ENCODE peak calls at places on chromosomes 6 and 20, in six cellular contexts. W, Q, S, X, A and F are unnamed samples.

GRCh38 chr6:44012078-44012493 is 115.2 kb downstream of the MRPL14 start:
- DNase-seq in W (no peak), A (peak; percentile 66), Q (peak; percentile 99), X (peak; percentile 92), S (no peak), F (peak; percentile 99)

GRCh38 chr6:7671581-7671980 is 54.3 kb upstream of the BMP6 start:
- DNase-seq in W (no peak), S (no peak), X (peak; percentile 25), A (no peak), Q (peak; percentile 89), F (peak; percentile 77)

GRCh38 chr6:29831776-29832175 is 4.2 kb downstream of the HLA-G start:
- DNase-seq in Q (peak; percentile 5), S (no peak), A (no peak), X (no peak), W (no peak), F (no peak)

GRCh38 chr6:30781362-30781696 is 37.0 kb upstream of the IER3 start:
- DNase-seq in A (no peak), S (no peak), W (no peak), X (no peak), Q (no peak), F (no peak)

GRCh38 chr6:32936247-32937152 is 4.3 kb downstream of the HLA-DMB start:
- DNase-seq in A (no peak), W (no peak), S (no peak), X (no peak), Q (no peak), F (no peak)

GRCh38 chr20:41798926-41799502 is 180.8 kb upstream of the CHD6 start:
- DNase-seq in Q (no peak), W (peak; percentile 31), X (no peak), S (peak; percentile 42), A (no peak), F (no peak)

GRCh38 chr6:153976921-153977693 is 61.9 kb upstream of the OPRM1 start:
- DNase-seq in W (no peak), Q (peak; percentile 67), A (no peak), X (peak; percentile 10), S (no peak), F (no peak)

GRCh38 chr6:139443226-139444112 is 69.0 kb upstream of the CITED2 start:
- DNase-seq in S (no peak), X (peak; percentile 58), Q (peak; percentile 75), W (no peak), A (no peak), F (no peak)

GRCh38 chr6:141426400-141426980 is 706.2 kb upstream of the GJE1 start:
- DNase-seq in Q (peak; percentile 67), X (no peak), A (no peak), S (no peak), W (no peak), F (no peak)

GRCh38 chr20:22379472-22379871 is 204.9 kb downstream of the FOXA2 start:
- DNase-seq in Q (peak; percentile 35), X (no peak), A (peak; percentile 71), S (no peak), W (no peak), F (peak; percentile 46)

GRCh38 chr20:3074812-3075211 is 3.4 kb downstream of the OXT start:
- DNase-seq in W (no peak), Q (no peak), X (no peak), S (no peak), A (no peak), F (no peak)

GRCh38 chr6:180295-180694 is 112.0 kb upstream of the DUSP22 start:
- DNase-seq in Q (no peak), X (no peak), A (no peak), S (no peak), W (no peak), F (no peak)

GRCh38 chr20:60253471-60253870 is 295.2 kb downstream of the CDH26 start:
- DNase-seq in S (no peak), W (no peak), A (no peak), Q (no peak), X (no peak), F (no peak)

GRCh38 chr6:5866547-5867051 is 140.1 kb downstream of the NRN1 start:
- DNase-seq in X (peak; percentile 10), A (peak; percentile 22), W (no peak), S (no peak), Q (peak; percentile 63), F (peak; percentile 67)

GRCh38 chr20:24657211-24657610 is 187.8 kb downstream of the SYNDIG1 start:
- DNase-seq in X (no peak), S (no peak), A (peak; percentile 39), W (no peak), Q (no peak), F (peak; percentile 40)

GRCh38 chr20:24653306-24653705 is 183.9 kb downstream of the SYNDIG1 start:
- DNase-seq in S (no peak), W (no peak), Q (peak; percentile 32), X (peak; percentile 19), A (peak; percentile 78), F (no peak)

GRCh38 chr20:24656391-24656790 is 187.0 kb downstream of the SYNDIG1 start:
- DNase-seq in Q (no peak), W (no peak), X (no peak), A (no peak), S (no peak), F (no peak)

GRCh38 chr20:24651973-24652340 is 182.5 kb downstream of the SYNDIG1 start:
- DNase-seq in A (no peak), Q (no peak), W (no peak), S (no peak), X (no peak), F (no peak)

DNA sequence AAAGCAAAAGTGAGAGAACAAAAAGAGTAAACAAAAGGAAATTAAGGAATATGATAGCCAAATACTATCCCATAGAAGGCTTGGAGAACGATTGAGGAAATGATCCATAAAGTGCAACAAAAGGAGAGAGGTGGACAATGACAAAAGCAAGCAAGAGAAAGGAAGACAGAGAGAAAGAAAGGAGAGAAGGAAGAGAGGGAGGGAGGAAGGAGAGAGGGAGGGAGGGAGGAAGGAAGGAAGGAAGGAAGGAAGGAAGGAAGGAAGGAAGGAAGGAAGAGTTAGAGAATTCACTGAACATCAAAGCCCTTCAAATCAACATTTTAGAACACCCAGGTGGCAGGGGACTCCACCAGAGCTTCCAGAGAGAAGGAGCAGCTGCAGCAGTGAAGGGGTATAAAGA is 185.0 kb downstream of the SYNDIG1 start:
- DNase-seq in A (no peak), S (no peak), W (no peak), X (no peak), Q (no peak), F (no peak)
- TF ChIP-seq CTCF in A (no peak), S (no peak), W (no peak), X (no peak), Q (no peak), F (no peak)

GRCh38 chr20:13008761-13009681 is at the start of gene SPTLC3:
- DNase-seq in A (no peak), Q (peak; percentile 45), W (peak; percentile 46), S (peak; percentile 53), X (peak; percentile 64), F (peak; percentile 59)

GRCh38 chr20:13012886-13013285 is 4.1 kb downstream of the SPTLC3 start:
- DNase-seq in A (no peak), Q (no peak), S (peak; percentile 50), W (peak; percentile 69), X (no peak), F (no peak)

GRCh38 chr20:13007596-13007995 is 1.2 kb upstream of the SPTLC3 start:
- DNase-seq in A (no peak), W (no peak), S (no peak), X (no peak), Q (no peak), F (no peak)

GRCh38 chr20:13006825-13007224 is 1.9 kb upstream of the SPTLC3 start:
- DNase-seq in Q (peak; percentile 54), S (no peak), A (no peak), X (peak; percentile 76), W (no peak), F (peak; percentile 81)

GRCh38 chr20:13009682-13010406 is 1.1 kb downstream of the SPTLC3 start:
- DNase-seq in Q (peak; percentile 92), X (peak; percentile 94), A (no peak), W (no peak), S (no peak), F (peak; percentile 99)
- H3K4me3 ChIP-seq in Q (peak overlapping the region; percentile 55), X (peak overlapping the region; percentile 69), A (no peak overlapping the region), W (no peak overlapping the region), S (no peak overlapping the region), F (peak overlapping the region; percentile 70)

DNA sequence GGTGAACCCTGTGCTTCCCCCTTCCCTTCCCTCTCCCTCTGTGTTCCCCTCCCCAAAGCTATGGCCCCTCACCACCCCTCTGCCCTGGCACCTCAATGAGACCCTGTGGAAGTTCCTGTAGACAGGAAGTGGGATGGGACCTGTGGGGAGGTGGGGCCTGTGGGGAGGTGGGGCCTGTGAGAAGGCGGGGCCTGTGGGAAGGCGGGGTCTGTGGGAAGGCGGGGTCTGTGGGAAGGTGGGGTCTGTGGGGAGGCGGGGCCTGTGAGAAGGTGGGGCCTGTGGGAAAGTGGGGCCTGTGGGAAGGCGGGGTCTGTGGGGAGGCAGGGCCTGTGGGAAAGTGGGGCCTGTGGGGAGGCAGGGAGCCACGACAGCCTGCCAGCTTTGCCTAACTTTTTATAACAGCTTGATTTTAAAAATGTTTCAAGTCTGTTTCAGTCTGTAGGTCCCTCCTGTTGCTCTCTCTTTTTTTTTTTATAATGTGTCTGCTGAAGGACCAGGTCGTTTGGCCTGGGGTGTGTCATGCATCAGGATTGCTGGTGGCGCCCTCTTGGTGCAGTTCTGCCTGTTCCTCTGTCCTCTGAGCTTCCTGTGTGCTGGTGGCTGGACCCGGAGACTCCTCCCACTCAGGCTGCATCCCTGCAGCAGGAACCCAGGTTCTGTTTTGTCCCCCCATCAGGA is 70.5 kb upstream of the SLCO4A1 start:
- DNase-seq in S (peak; percentile 61), X (no peak), W (no peak), Q (no peak), A (peak; percentile 46), F (no peak)
- TF ChIP-seq CTCF in S (peak; percentile 23), X (no peak), W (peak; percentile 13), Q (no peak), A (no peak), F (no peak)

DNA sequence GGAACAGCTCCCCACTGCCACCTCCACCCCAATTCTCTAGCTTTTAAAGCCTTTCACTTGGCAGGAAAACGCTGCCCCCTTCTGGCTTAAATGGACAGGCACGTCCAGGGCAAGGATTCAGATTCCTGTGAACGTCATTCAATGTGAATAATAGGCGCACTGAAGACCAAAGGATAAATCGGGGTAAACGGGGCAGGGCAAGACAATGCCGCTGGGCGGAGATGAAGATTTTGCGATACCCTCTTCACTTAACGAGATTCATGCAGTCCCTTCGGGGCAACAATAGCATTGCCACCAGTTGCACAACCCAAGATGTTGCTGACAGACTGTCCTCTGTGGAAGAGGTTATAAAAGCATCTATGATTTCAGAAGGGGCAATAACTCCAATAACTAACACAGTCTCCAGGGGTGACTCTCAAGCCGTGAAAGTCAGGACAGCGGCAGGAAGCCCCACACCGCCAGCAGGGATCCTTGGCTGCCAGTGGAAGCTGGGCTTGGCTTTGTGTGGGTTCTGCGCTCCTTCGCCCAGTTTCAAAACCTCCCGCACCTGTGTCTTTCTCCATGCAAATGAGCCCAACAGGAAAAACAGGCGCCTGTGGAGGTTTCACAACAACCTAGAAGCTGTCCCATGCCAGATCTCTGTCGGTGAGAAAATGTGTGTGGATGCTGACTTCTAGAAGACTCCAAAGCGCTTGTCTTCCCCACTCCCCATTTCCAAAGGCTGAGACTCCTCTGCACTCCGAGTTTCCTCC is 291.8 kb downstream of the BMP7 start:
- DNase-seq in W (peak; percentile 91), Q (peak; percentile 66), A (peak; percentile 81), S (peak; percentile 90), X (peak; percentile 66), F (no peak)
- H3K4me3 ChIP-seq in W (peak overlapping the region; percentile 24), Q (no peak overlapping the region), A (no peak overlapping the region), S (peak overlapping the region; percentile 38), X (no peak overlapping the region), F (no peak overlapping the region)

GRCh38 chr6:110357696-110358535 is at the start of gene METTL24:
- DNase-seq in S (peak; percentile 70), A (no peak), W (peak; percentile 70), X (no peak), Q (no peak), F (no peak)
- TF ChIP-seq CTCF in S (no peak), A (no peak), W (peak; percentile 13), X (no peak), Q (no peak), F (no peak)